ENCODE peak calls at places on chromosome 12, in ten cellular contexts. One of them, this sample, is unnamed.

GRCh38 chr12:118307069-118307954 is 65.4 kb downstream of the TAOK3 start:
- DNase-seq in MG63: peak; percentile 60
- DNase-seq in naive thymus-derived CD4-positive, alpha-beta T cell: no peak
- DNase-seq in NCI-H1694 treated with DMSO at 0.1 percent for 48 hours: no peak
- DNase-seq in NT2/D1: no peak
- DNase-seq in anterior cingulate cortex: no peak
- DNase-seq in AG10803: peak; percentile 95
- DNase-seq in NCI-H2107: no peak
- DNase-seq in PC-9: peak; percentile 12
- DNase-seq in fibroblast of the conjunctiva: peak; percentile 77
- DNase-seq in this sample: peak; percentile 36

GRCh38 chr12:93378373-93379310 is 917 bp downstream of the NUDT4 start:
- DNase-seq in MG63: peak; percentile 48
- DNase-seq in naive thymus-derived CD4-positive, alpha-beta T cell: peak; percentile 65
- DNase-seq in NCI-H1694 treated with DMSO at 0.1 percent for 48 hours: peak; percentile 41
- DNase-seq in NT2/D1: no peak
- DNase-seq in anterior cingulate cortex: peak; percentile 33
- DNase-seq in AG10803: peak; percentile 92
- DNase-seq in NCI-H2107: no peak
- DNase-seq in PC-9: peak; percentile 19
- DNase-seq in fibroblast of the conjunctiva: no peak
- DNase-seq in this sample: no peak

GRCh38 chr12:92034858-92035401 is 110.7 kb downstream of the BTG1 start:
- DNase-seq in MG63: peak; percentile 39
- DNase-seq in naive thymus-derived CD4-positive, alpha-beta T cell: peak; percentile 61
- DNase-seq in NCI-H1694 treated with DMSO at 0.1 percent for 48 hours: peak; percentile 92
- DNase-seq in NT2/D1: no peak
- DNase-seq in anterior cingulate cortex: peak; percentile 19
- DNase-seq in AG10803: peak; percentile 89
- DNase-seq in NCI-H2107: peak; percentile 38
- DNase-seq in PC-9: peak; percentile 42
- DNase-seq in fibroblast of the conjunctiva: peak; percentile 76
- DNase-seq in this sample: peak; percentile 26

GRCh38 chr12:47080725-47081502 is 1.2 kb upstream of the AMIGO2 start:
- DNase-seq in MG63: peak; percentile 45
- DNase-seq in naive thymus-derived CD4-positive, alpha-beta T cell: peak; percentile 49
- DNase-seq in NCI-H1694 treated with DMSO at 0.1 percent for 48 hours: no peak
- DNase-seq in NT2/D1: no peak
- DNase-seq in anterior cingulate cortex: no peak
- DNase-seq in AG10803: peak; percentile 70
- DNase-seq in NCI-H2107: no peak
- DNase-seq in PC-9: peak; percentile 49
- DNase-seq in fibroblast of the conjunctiva: no peak
- DNase-seq in this sample: no peak

GRCh38 chr12:24360057-24360456 is 410.6 kb upstream of the SOX5 start:
- DNase-seq in MG63: no peak
- DNase-seq in naive thymus-derived CD4-positive, alpha-beta T cell: no peak
- DNase-seq in NCI-H1694 treated with DMSO at 0.1 percent for 48 hours: no peak
- DNase-seq in NT2/D1: no peak
- DNase-seq in anterior cingulate cortex: no peak
- DNase-seq in AG10803: no peak
- DNase-seq in NCI-H2107: no peak
- DNase-seq in PC-9: no peak
- DNase-seq in fibroblast of the conjunctiva: no peak
- DNase-seq in this sample: no peak

GRCh38 chr12:57868211-57868610 is 21.7 kb upstream of the CTDSP2 start:
- DNase-seq in MG63: no peak
- DNase-seq in naive thymus-derived CD4-positive, alpha-beta T cell: no peak
- DNase-seq in NCI-H1694 treated with DMSO at 0.1 percent for 48 hours: no peak
- DNase-seq in NT2/D1: no peak
- DNase-seq in anterior cingulate cortex: no peak
- DNase-seq in AG10803: peak; percentile 60
- DNase-seq in NCI-H2107: no peak
- DNase-seq in PC-9: no peak
- DNase-seq in fibroblast of the conjunctiva: no peak
- DNase-seq in this sample: no peak

GRCh38 chr12:113203852-113204760 is 17.2 kb upstream of the TPCN1 start:
- DNase-seq in MG63: no peak
- DNase-seq in naive thymus-derived CD4-positive, alpha-beta T cell: no peak
- DNase-seq in NCI-H1694 treated with DMSO at 0.1 percent for 48 hours: no peak
- DNase-seq in NT2/D1: no peak
- DNase-seq in anterior cingulate cortex: no peak
- DNase-seq in AG10803: peak; percentile 31
- DNase-seq in NCI-H2107: no peak
- DNase-seq in PC-9: no peak
- DNase-seq in fibroblast of the conjunctiva: no peak
- DNase-seq in this sample: no peak

GRCh38 chr12:98478606-98479005 is 36.8 kb upstream of the TMPO start:
- DNase-seq in MG63: no peak
- DNase-seq in naive thymus-derived CD4-positive, alpha-beta T cell: no peak
- DNase-seq in NCI-H1694 treated with DMSO at 0.1 percent for 48 hours: no peak
- DNase-seq in NT2/D1: no peak
- DNase-seq in anterior cingulate cortex: no peak
- DNase-seq in AG10803: no peak
- DNase-seq in NCI-H2107: no peak
- DNase-seq in PC-9: no peak
- DNase-seq in fibroblast of the conjunctiva: no peak
- DNase-seq in this sample: no peak

GRCh38 chr12:93784339-93785086 is 107.3 kb downstream of the CRADD start:
- DNase-seq in MG63: peak; percentile 69
- DNase-seq in naive thymus-derived CD4-positive, alpha-beta T cell: peak; percentile 14
- DNase-seq in NCI-H1694 treated with DMSO at 0.1 percent for 48 hours: no peak
- DNase-seq in NT2/D1: no peak
- DNase-seq in anterior cingulate cortex: no peak
- DNase-seq in AG10803: peak; percentile 64
- DNase-seq in NCI-H2107: no peak
- DNase-seq in PC-9: peak; percentile 44
- DNase-seq in fibroblast of the conjunctiva: peak; percentile 73
- DNase-seq in this sample: no peak

This sample was measured in keratinocyte.